ENCODE peak calls at places on chromosomes 16 and 17, in eight cellular contexts. S is SK-N-SH treated with all-trans-retinoic acid at 6 μM for 48 hours; Y is left colon; G is effector memory CD8-positive, alpha-beta T cell; B is stimulated activated naive CD8-positive, alpha-beta T cell treated with anti-CD3 and anti-CD28 coated beads, Interleukin-15, Interleukin-2, amounts not matched to agents 100 U/mL and 50 U/mL, for 24 hours; H is gastroesophageal sphincter; N is activated naive CD8-positive, alpha-beta T cell treated with anti-CD3 and anti-CD28 coated beads, Interleukin-2, amount 10 ng/mL, durations not matched to agents 7 days and 5 days; T is activated CD8-positive, alpha-beta memory T cell treated with anti-CD3 and anti-CD28 coated beads, Interleukin-2, amount 10 ng/mL, durations not matched to agents 7 days and 5 days. P is an unnamed sample.

GRCh38 chr17:57281887-57282653 is 25.7 kb downstream of the MSI2 start:
- ATAC-seq in S (peak; percentile 85), Y (no peak), G (peak; percentile 22), B (no peak), H (no peak), N (peak; percentile 58), T (peak; percentile 47), P (no peak)

GRCh38 chr16:55567382-55567781 is 898 bp downstream of the CAPNS2 start:
- ATAC-seq in S (no peak), Y (no peak), G (no peak), B (no peak), H (no peak), N (no peak), T (no peak), P (peak; percentile 68)

GRCh38 chr17:40326014-40326831 is 17.2 kb downstream of the RARA start:
- ATAC-seq in S (no peak), Y (peak; percentile 19), G (peak; percentile 28), B (no peak), H (no peak), N (no peak), T (no peak), P (no peak)

GRCh38 chr17:45286286-45286685 is 24.4 kb upstream of the SPATA32 start:
- ATAC-seq in S (no peak), Y (no peak), G (no peak), B (no peak), H (no peak), N (no peak), T (no peak), P (no peak)

GRCh38 chr16:50259334-50260205 is 6.8 kb upstream of the ADCY7 start:
- ATAC-seq in S (peak; percentile 52), Y (no peak), G (no peak), B (no peak), H (peak; percentile 83), N (no peak), T (no peak), P (no peak)

GRCh38 chr16:54208262-54208661 is 78.3 kb downstream of the IRX3 start:
- ATAC-seq in S (no peak), Y (no peak), G (no peak), B (no peak), H (peak; percentile 52), N (no peak), T (no peak), P (peak; percentile 70)

GRCh38 chr16:28891964-28892890 is 13.9 kb downstream of the ATP2A1 start:
- ATAC-seq in S (no peak), Y (no peak), G (no peak), B (no peak), H (no peak), N (no peak), T (no peak), P (no peak)

GRCh38 chr17:57044976-57045867 is 39.8 kb upstream of the AKAP1 start:
- ATAC-seq in S (peak; percentile 23), Y (peak; percentile 22), G (no peak), B (peak; percentile 20), H (peak; percentile 42), N (no peak), T (no peak), P (no peak)

GRCh38 chr16:71912483-71912882 is 17.2 kb downstream of the IST1 start:
- ATAC-seq in S (no peak), Y (no peak), G (no peak), B (no peak), H (no peak), N (no peak), T (no peak), P (no peak)

GRCh38 chr17:79536212-79536840 is 74.5 kb downstream of the RBFOX3 start:
- ATAC-seq in S (no peak), Y (no peak), G (no peak), B (no peak), H (no peak), N (no peak), T (no peak), P (no peak)

GRCh38 chr16:88315543-88316105 is 67.1 kb upstream of the ZNF469 start:
- ATAC-seq in S (peak; percentile 88), Y (peak; percentile 53), G (no peak), B (no peak), H (peak; percentile 74), N (no peak), T (no peak), P (peak; percentile 90)

GRCh38 chr17:50266384-50267073 is 7.7 kb upstream of the TMEM92 start:
- ATAC-seq in S (peak; percentile 74), Y (peak; percentile 61), G (no peak), B (no peak), H (peak; percentile 52), N (no peak), T (no peak), P (no peak)

GRCh38 chr16:78179666-78180065 is 80.2 kb downstream of the WWOX start:
- ATAC-seq in S (no peak), Y (no peak), G (no peak), B (no peak), H (no peak), N (no peak), T (no peak), P (no peak)

GRCh38 chr17:69047368-69048263 is 13.1 kb downstream of the ABCA9 start:
- ATAC-seq in S (peak; percentile 57), Y (peak; percentile 94), G (no peak), B (no peak), H (peak; percentile 92), N (no peak), T (no peak), P (peak; percentile 23)

GRCh38 chr17:19578545-19578944 is 44.9 kb downstream of the SLC47A1 start:
- ATAC-seq in S (peak; percentile 66), Y (no peak), G (no peak), B (no peak), H (no peak), N (no peak), T (no peak), P (peak; percentile 83)

GRCh38 chr17:26766743-26767142 is 527.2 kb upstream of the WSB1 start:
- ATAC-seq in S (no peak), Y (no peak), G (no peak), B (no peak), H (no peak), N (no peak), T (no peak), P (no peak)

GRCh38 chr16:66335704-66336329 is 30.7 kb upstream of the CDH5 start:
- ATAC-seq in S (peak; percentile 31), Y (no peak), G (no peak), B (no peak), H (no peak), N (no peak), T (no peak), P (no peak)

GRCh38 chr16:27722266-27722636 is 172.3 kb downstream of the KATNIP start:
- ATAC-seq in S (no peak), Y (peak; percentile 93), G (no peak), B (no peak), H (no peak), N (no peak), T (no peak), P (no peak)

GRCh38 chr16:22785552-22785951 is 28.4 kb upstream of the HS3ST2 start:
- ATAC-seq in S (no peak), Y (no peak), G (no peak), B (no peak), H (no peak), N (no peak), T (no peak), P (no peak)

GRCh38 chr17:36094232-36094631 is 4.3 kb upstream of the CCL3 start:
- ATAC-seq in S (no peak), Y (no peak), G (no peak), B (no peak), H (no peak), N (no peak), T (no peak), P (no peak)